ENCODE peak calls at places on chromosome 15, in seven cellular contexts. T, I, U, D, Y, E and V are unnamed samples.

GRCh38 chr15:25062551-25063430 is 108.0 kb downstream of the SNRPN start:
- DNase-seq in T (no peak), I (no peak), U (no peak), D (no peak), Y (no peak), E (no peak), V (no peak)

GRCh38 chr15:39443659-39444219 is 137.1 kb upstream of the THBS1 start:
- DNase-seq in T (no peak), I (no peak), U (no peak), D (no peak), Y (no peak), E (no peak), V (no peak)

GRCh38 chr15:43514241-43515057 is 3.0 kb upstream of the MAP1A start:
- DNase-seq in T (no peak), I (peak), U (peak), D (no peak), Y (peak), E (no peak), V (no peak)

GRCh38 chr15:101126618-101127502 is 125.0 kb downstream of the CHSY1 start:
- DNase-seq in T (no peak), I (peak), U (no peak), D (no peak), Y (no peak), E (no peak), V (no peak)

GRCh38 chr15:55379095-55379494 is 29.1 kb downstream of the CCPG1 start:
- DNase-seq in T (no peak), I (no peak), U (no peak), D (no peak), Y (no peak), E (no peak), V (no peak)

GRCh38 chr15:89364741-89365450 is 30.3 kb upstream of the POLG start:
- DNase-seq in T (peak), I (no peak), U (peak), D (no peak), Y (no peak), E (no peak), V (no peak)

GRCh38 chr15:78055923-78056713 is 21.4 kb downstream of the TBC1D2B start:
- DNase-seq in T (no peak), I (no peak), U (no peak), D (peak), Y (no peak), E (no peak), V (no peak)

GRCh38 chr15:87632364-87632763 is 624.2 kb downstream of the NTRK3 start:
- DNase-seq in T (no peak), I (no peak), U (no peak), D (no peak), Y (no peak), E (no peak), V (no peak)

GRCh38 chr15:89814112-89814742 is 425 bp downstream of the ANPEP start:
- DNase-seq in T (peak), I (no peak), U (peak), D (no peak), Y (no peak), E (no peak), V (peak)

GRCh38 chr15:38650384-38650783 is 85.8 kb upstream of the RASGRP1 start:
- DNase-seq in T (no peak), I (no peak), U (no peak), D (no peak), Y (no peak), E (no peak), V (no peak)

GRCh38 chr15:53962646-53963561 is 15.3 kb upstream of the UNC13C start:
- DNase-seq in T (peak), I (peak), U (peak), D (peak), Y (peak), E (no peak), V (no peak)

GRCh38 chr15:57245130-57245529 is 131.2 kb upstream of the CGNL1 start:
- DNase-seq in T (no peak), I (no peak), U (no peak), D (no peak), Y (no peak), E (no peak), V (no peak)

GRCh38 chr15:64597469-64597806 is 137.1 kb downstream of the ZNF609 start:
- DNase-seq in T (no peak), I (no peak), U (no peak), D (no peak), Y (no peak), E (no peak), V (no peak)

GRCh38 chr15:88690331-88690730 is 51.5 kb downstream of the ISG20 start:
- DNase-seq in T (no peak), I (no peak), U (no peak), D (no peak), Y (no peak), E (no peak), V (no peak)